ENCODE peak calls at places on chromosomes 4 and X, in five cellular contexts. One of them, this sample, is unnamed.

GRCh38 chr4:168272488-168272887 is 46.1 kb downstream of the DDX60 start:
- ATAC-seq in K562: no peak
- ATAC-seq in upper lobe of left lung: no peak
- ATAC-seq in GM12878: no peak
- ATAC-seq in HepG2: no peak
- ATAC-seq in this sample: no peak

GRCh38 chrX:78573630-78574029 is 85.5 kb downstream of the RTL3 start:
- ATAC-seq in GM12878: no peak
- ATAC-seq in upper lobe of left lung: no peak
- ATAC-seq in K562: no peak
- ATAC-seq in HepG2: no peak
- ATAC-seq in this sample: no peak

GRCh38 chr4:169724251-169724650 is 33.5 kb downstream of the HPF1 start:
- ATAC-seq in upper lobe of left lung: no peak
- ATAC-seq in K562: peak; percentile 43
- ATAC-seq in GM12878: no peak
- ATAC-seq in HepG2: no peak
- ATAC-seq in this sample: no peak

GRCh38 chr4:102787096-102787867 is 26.5 kb upstream of the MANBA start:
- ATAC-seq in upper lobe of left lung: peak; percentile 48
- ATAC-seq in HepG2: peak; percentile 11
- ATAC-seq in GM12878: no peak
- ATAC-seq in K562: peak; percentile 55
- ATAC-seq in this sample: no peak

GRCh38 chrX:12319012-12319519 is 180.8 kb downstream of the FRMPD4 start:
- ATAC-seq in upper lobe of left lung: no peak
- ATAC-seq in K562: no peak
- ATAC-seq in HepG2: no peak
- ATAC-seq in GM12878: no peak
- ATAC-seq in this sample: no peak

GRCh38 chrX:134173541-134174272 is 63.3 kb upstream of the CCDC160 start:
- ATAC-seq in HepG2: no peak
- ATAC-seq in upper lobe of left lung: no peak
- ATAC-seq in K562: no peak
- ATAC-seq in GM12878: peak; percentile 45
- ATAC-seq in this sample: no peak

GRCh38 chrX:30851459-30851858 is 37.6 kb downstream of the TAB3 start:
- ATAC-seq in upper lobe of left lung: peak; percentile 24
- ATAC-seq in GM12878: no peak
- ATAC-seq in K562: no peak
- ATAC-seq in HepG2: no peak
- ATAC-seq in this sample: no peak

GRCh38 chr4:80017125-80017854 is 55.7 kb downstream of the ANTXR2 start:
- ATAC-seq in GM12878: peak; percentile 43
- ATAC-seq in K562: no peak
- ATAC-seq in upper lobe of left lung: peak; percentile 79
- ATAC-seq in HepG2: no peak
- ATAC-seq in this sample: no peak

GRCh38 chrX:370244-370962 is 16.3 kb downstream of the PPP2R3B start:
- ATAC-seq in K562: no peak
- ATAC-seq in HepG2: no peak
- ATAC-seq in GM12878: no peak
- ATAC-seq in upper lobe of left lung: peak; percentile 13
- ATAC-seq in this sample: no peak

GRCh38 chr4:106369456-106370060 is 980 bp upstream of the GIMD1 start:
- ATAC-seq in upper lobe of left lung: peak; percentile 67
- ATAC-seq in HepG2: peak; percentile 67
- ATAC-seq in GM12878: peak; percentile 83
- ATAC-seq in K562: peak; percentile 96
- ATAC-seq in this sample: no peak

GRCh38 chr4:118834070-118834469 is 1.9 kb downstream of the SEC24D start:
- ATAC-seq in K562: no peak
- ATAC-seq in GM12878: peak; percentile 41
- ATAC-seq in HepG2: no peak
- ATAC-seq in upper lobe of left lung: no peak
- ATAC-seq in this sample: no peak
- H3K27ac ChIP-seq in K562: no peak overlapping the region
- H3K27ac ChIP-seq in GM12878: peak overlapping the region; percentile 22
- H3K27ac ChIP-seq in HepG2: no peak overlapping the region
- H3K27ac ChIP-seq in upper lobe of left lung: no peak overlapping the region
- H3K27ac ChIP-seq in this sample: peak overlapping the region; percentile 100

GRCh38 chrX:132388371-132388770 is 100.5 kb downstream of the MBNL3 start:
- ATAC-seq in HepG2: no peak
- ATAC-seq in GM12878: no peak
- ATAC-seq in K562: no peak
- ATAC-seq in upper lobe of left lung: no peak
- ATAC-seq in this sample: no peak

GRCh38 chrX:132393992-132394391 is 94.8 kb downstream of the MBNL3 start:
- ATAC-seq in HepG2: no peak
- ATAC-seq in upper lobe of left lung: no peak
- ATAC-seq in K562: no peak
- ATAC-seq in GM12878: no peak
- ATAC-seq in this sample: no peak

GRCh38 chrX:132393090-132393884 is 95.6 kb downstream of the MBNL3 start:
- ATAC-seq in HepG2: no peak
- ATAC-seq in upper lobe of left lung: no peak
- ATAC-seq in K562: no peak
- ATAC-seq in GM12878: no peak
- ATAC-seq in this sample: no peak

GRCh38 chrX:132389480-132389879 is 99.4 kb downstream of the MBNL3 start:
- ATAC-seq in GM12878: no peak
- ATAC-seq in K562: no peak
- ATAC-seq in upper lobe of left lung: no peak
- ATAC-seq in HepG2: no peak
- ATAC-seq in this sample: no peak

GRCh38 chrX:132390817-132391216 is 98.0 kb downstream of the MBNL3 start:
- ATAC-seq in K562: no peak
- ATAC-seq in upper lobe of left lung: no peak
- ATAC-seq in HepG2: no peak
- ATAC-seq in GM12878: no peak
- ATAC-seq in this sample: no peak
- TF ChIP-seq EP300 in K562: no peak
- TF ChIP-seq EP300 in upper lobe of left lung: no peak
- TF ChIP-seq EP300 in HepG2: no peak
- TF ChIP-seq EP300 in GM12878: no peak
- TF ChIP-seq EP300 in this sample: no peak

DNA sequence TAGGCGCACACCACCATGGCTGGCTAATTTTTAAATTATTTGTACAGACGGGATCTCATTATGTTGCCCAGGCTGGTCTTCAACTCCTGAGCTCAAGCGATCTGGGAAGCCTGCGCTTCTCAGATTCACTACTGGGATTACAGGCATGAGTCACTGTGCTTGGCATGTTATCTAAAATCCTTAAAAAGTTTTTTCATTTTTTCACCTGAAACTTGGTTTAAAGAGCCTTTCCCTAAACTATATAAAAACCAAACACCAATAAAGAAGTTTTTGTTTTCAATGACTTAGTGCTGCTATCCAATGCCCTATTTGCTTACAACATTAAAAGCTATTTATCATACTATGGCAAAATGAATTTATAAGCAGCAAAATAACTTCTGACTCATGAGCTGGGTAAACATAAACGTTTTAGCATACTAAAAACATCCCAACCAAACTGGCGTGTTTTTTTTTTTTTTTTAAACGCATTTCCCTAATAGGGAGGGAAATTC is 127.8 kb downstream of the UBE2K start:
- ATAC-seq in GM12878: no peak
- ATAC-seq in K562: no peak
- ATAC-seq in upper lobe of left lung: peak; percentile 63
- ATAC-seq in HepG2: no peak
- ATAC-seq in this sample: no peak
- H3K36me3 ChIP-seq in GM12878: peaks cover 2% of the 10 kb centered on the region
- H3K36me3 ChIP-seq in K562: peaks cover 68% of the 10 kb centered on the region
- H3K36me3 ChIP-seq in upper lobe of left lung: no peaks in the 10 kb centered on the region
- H3K36me3 ChIP-seq in HepG2: peaks cover 17% of the 10 kb centered on the region
- H3K36me3 ChIP-seq in this sample: peaks cover 67% of the 10 kb centered on the region

GRCh38 chr4:91359714-91360051 is 944.1 kb upstream of the GRID2 start:
- ATAC-seq in K562: no peak
- ATAC-seq in HepG2: no peak
- ATAC-seq in upper lobe of left lung: no peak
- ATAC-seq in GM12878: peak; percentile 42
- ATAC-seq in this sample: no peak

GRCh38 chr4:91366561-91366960 is 937.2 kb upstream of the GRID2 start:
- ATAC-seq in upper lobe of left lung: no peak
- ATAC-seq in HepG2: no peak
- ATAC-seq in K562: no peak
- ATAC-seq in GM12878: peak; percentile 80
- ATAC-seq in this sample: no peak

DNA sequence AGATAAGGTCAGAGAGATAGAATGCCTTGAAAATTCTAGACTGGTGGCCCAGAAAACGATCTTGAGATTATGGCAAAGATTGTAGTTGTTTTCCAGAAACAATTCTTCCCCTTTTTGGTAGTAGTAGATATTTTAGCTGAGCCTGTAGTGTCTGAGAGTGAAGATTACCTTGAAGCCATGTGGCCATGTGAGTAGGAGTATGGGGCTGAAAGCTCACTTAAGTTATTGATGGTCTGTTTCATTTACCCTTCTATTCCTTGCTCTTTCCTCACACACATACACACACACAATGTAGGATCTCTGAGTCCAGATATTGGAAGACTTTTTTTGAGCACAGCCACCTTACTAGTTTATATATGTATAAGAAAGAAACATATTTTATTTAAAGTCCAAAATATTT is 941.6 kb upstream of the GRID2 start:
- ATAC-seq in GM12878: no peak
- ATAC-seq in upper lobe of left lung: no peak
- ATAC-seq in K562: no peak
- ATAC-seq in HepG2: no peak
- ATAC-seq in this sample: no peak
- H3K27ac ChIP-seq in GM12878: no peak overlapping the region
- H3K27ac ChIP-seq in upper lobe of left lung: no peak overlapping the region
- H3K27ac ChIP-seq in K562: no peak overlapping the region
- H3K27ac ChIP-seq in HepG2: no peak overlapping the region
- H3K27ac ChIP-seq in this sample: no peak overlapping the region

GRCh38 chrX:55111578-55112254 is 22.9 kb downstream of the PAGE2 start:
- ATAC-seq in upper lobe of left lung: no peak
- ATAC-seq in HepG2: peak; percentile 74
- ATAC-seq in K562: no peak
- ATAC-seq in GM12878: no peak
- ATAC-seq in this sample: no peak
- TF ChIP-seq EP300 in upper lobe of left lung: no peak
- TF ChIP-seq EP300 in HepG2: no peak
- TF ChIP-seq EP300 in K562: no peak
- TF ChIP-seq EP300 in GM12878: no peak
- TF ChIP-seq EP300 in this sample: no peak

GRCh38 chrX:150967786-150968185 is 15.3 kb upstream of the HMGB3 start:
- ATAC-seq in GM12878: no peak
- ATAC-seq in K562: no peak
- ATAC-seq in HepG2: peak; percentile 92
- ATAC-seq in upper lobe of left lung: no peak
- ATAC-seq in this sample: no peak
- H3K36me3 ChIP-seq in GM12878: no peaks in the 10 kb centered on the region
- H3K36me3 ChIP-seq in K562: no peaks in the 10 kb centered on the region
- H3K36me3 ChIP-seq in HepG2: no peaks in the 10 kb centered on the region
- H3K36me3 ChIP-seq in upper lobe of left lung: no peaks in the 10 kb centered on the region
- H3K36me3 ChIP-seq in this sample: no peaks in the 10 kb centered on the region

DNA sequence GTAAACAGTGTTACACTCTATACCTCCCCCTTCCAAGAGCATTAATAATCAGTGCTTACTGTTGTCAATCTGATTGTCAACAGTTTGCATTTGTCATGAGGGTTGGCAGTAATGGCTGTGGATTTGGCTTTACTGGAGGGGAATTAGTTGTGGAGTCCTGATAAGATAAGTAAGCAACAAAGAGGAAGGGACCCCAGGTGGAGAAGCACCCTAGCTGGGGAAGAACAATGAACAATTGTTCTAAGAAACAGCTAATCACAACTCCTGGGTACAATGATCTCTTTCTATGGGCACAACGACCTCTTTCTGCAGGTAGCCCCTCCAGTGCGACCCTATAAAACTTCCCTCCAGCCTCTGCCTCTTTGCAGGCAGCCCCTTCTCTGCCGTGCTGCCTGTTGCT is 53.2 kb upstream of the CDKN2AIP start:
- ATAC-seq in GM12878: no peak
- ATAC-seq in upper lobe of left lung: no peak
- ATAC-seq in HepG2: peak; percentile 36
- ATAC-seq in K562: no peak
- ATAC-seq in this sample: no peak
- H3K27ac ChIP-seq in GM12878: no peak overlapping the region
- H3K27ac ChIP-seq in upper lobe of left lung: no peak overlapping the region
- H3K27ac ChIP-seq in HepG2: no peak overlapping the region
- H3K27ac ChIP-seq in K562: no peak overlapping the region
- H3K27ac ChIP-seq in this sample: no peak overlapping the region